ENCODE peak calls at places on chromosomes 5 and 9, in six cellular contexts. J, H, L, S, Q and Z are unnamed samples. For H3K4me1, the result is how much of the 10 kb centered on the place peaks cover.

GRCh38 chr5:90144625-90145327 is 264.8 kb downstream of the CETN3 start:
- DNase-seq in H (no peak), J (peak), Q (no peak), S (no peak), L (no peak), Z (no peak)

GRCh38 chr5:100505984-100506670 is 29.0 kb upstream of the FAM174A start:
- DNase-seq in H (no peak), S (no peak), J (peak), L (no peak), Q (no peak), Z (no peak)

GRCh38 chr5:12332480-12332879 is 428.2 kb upstream of the CTNND2 start:
- DNase-seq in S (no peak), J (no peak), H (peak), Q (no peak), L (no peak), Z (no peak)

GRCh38 chr9:4084440-4084818 is 215.4 kb downstream of the GLIS3 start:
- DNase-seq in Q (peak), J (no peak), S (no peak), L (peak), H (no peak), Z (peak)

GRCh38 chr9:2243666-2244555 is 228.8 kb downstream of the SMARCA2 start:
- DNase-seq in H (no peak), J (peak), Q (no peak), S (no peak), L (no peak), Z (no peak)

GRCh38 chr5:17019324-17019723 is 83.2 kb upstream of the MYO10 start:
- DNase-seq in J (no peak), L (no peak), Q (no peak), H (no peak), S (no peak), Z (no peak)

GRCh38 chr9:133449760-133450159 is 10.0 kb upstream of the CACFD1 start:
- DNase-seq in J (peak), L (no peak), H (no peak), Q (no peak), S (peak), Z (peak)

GRCh38 chr9:120402741-120403542 is 177.0 kb downstream of the CDK5RAP2 start:
- DNase-seq in Q (no peak), H (no peak), S (no peak), J (peak), L (no peak), Z (no peak)

GRCh38 chr5:172490739-172491461 is 36.6 kb upstream of the SH3PXD2B start:
- DNase-seq in Q (peak), S (no peak), H (no peak), J (no peak), L (no peak), Z (no peak)

GRCh38 chr9:80699551-80699998 is 989.8 kb downstream of the TLE1 start:
- DNase-seq in Q (no peak), L (no peak), S (no peak), J (peak), H (peak), Z (no peak)

GRCh38 chr9:88464851-88465250 is 70.1 kb upstream of the NXNL2 start:
- DNase-seq in Q (no peak), L (no peak), S (no peak), H (no peak), J (peak), Z (no peak)

GRCh38 chr9:123348317-123348992 is 7.5 kb upstream of the CRB2 start:
- DNase-seq in L (no peak), Q (no peak), H (no peak), S (no peak), J (no peak), Z (no peak)

GRCh38 chr9:126697350-126697749 is 83.6 kb downstream of the LMX1B start:
- DNase-seq in H (no peak), S (no peak), J (no peak), L (no peak), Q (no peak), Z (no peak)

GRCh38 chr5:141349917-141350619 is at the start of gene PCDHGB1:
- DNase-seq in L (peak), H (peak), S (no peak), Q (peak), J (no peak), Z (peak)

GRCh38 chr5:110478899-110479298 is 247.6 kb downstream of the TMEM232 start:
- DNase-seq in J (peak), L (no peak), S (no peak), Q (no peak), H (no peak), Z (no peak)

GRCh38 chr5:73268826-73269225 is 95.8 kb downstream of the TMEM174 start:
- DNase-seq in S (no peak), Q (no peak), H (no peak), J (no peak), L (no peak), Z (no peak)

GRCh38 chr9:96121162-96121561 is 180.8 kb downstream of the HSD17B3 start:
- DNase-seq in J (no peak), L (no peak), S (no peak), H (no peak), Q (no peak), Z (no peak)

GRCh38 chr5:12413585-12413984 is 509.3 kb upstream of the CTNND2 start:
- DNase-seq in S (no peak), H (peak), J (no peak), L (no peak), Q (no peak), Z (no peak)

GRCh38 chr9:114184071-114184470 is 28.7 kb downstream of the COL27A1 start:
- DNase-seq in J (peak), Q (peak), S (no peak), H (no peak), L (no peak), Z (no peak)

GRCh38 chr9:1005043-1005667 is 28.7 kb downstream of the DMRT3 start:
- DNase-seq in H (peak), Q (no peak), S (no peak), J (peak), L (peak), Z (peak)

GRCh38 chr5:81750308-81751008 is 439 bp downstream of the SSBP2 start:
- DNase-seq in L (no peak), H (peak), Q (no peak), J (no peak), S (peak), Z (no peak)

GRCh38 chr9:136052433-136052880 is 42.6 kb downstream of the NACC2 start:
- DNase-seq in S (peak), L (no peak), Q (no peak), H (peak), J (peak), Z (no peak)

GRCh38 chr5:150179221-150179620 is 10.6 kb upstream of the SLC6A7 start:
- DNase-seq in Q (no peak), L (no peak), J (no peak), S (no peak), H (no peak), Z (no peak)

GRCh38 chr5:88881566-88881965 is 1.4 kb downstream of the MEF2C start:
- DNase-seq in S (no peak), L (peak), J (peak), H (no peak), Q (no peak), Z (no peak)

GRCh38 chr9:122370869-122371467 is at the start of gene PTGS1:
- DNase-seq in H (peak), J (no peak), Q (peak), L (peak), S (peak), Z (peak)

GRCh38 chr9:8904971-8905370 is 1105.4 kb upstream of the DMAC1 start:
- DNase-seq in H (no peak), L (no peak), Q (no peak), J (no peak), S (no peak), Z (no peak)

GRCh38 chr5:52922384-52922783 is 66.8 kb upstream of the ITGA2 start:
- DNase-seq in J (peak), S (no peak), H (peak), L (no peak), Q (no peak), Z (no peak)

GRCh38 chr5:169889572-169889971 is 90.7 kb downstream of the INSYN2B start:
- DNase-seq in J (no peak), Q (no peak), L (no peak), H (no peak), S (no peak), Z (no peak)

GRCh38 chr9:115289757-115290208 is 171.8 kb upstream of the TNC start:
- DNase-seq in L (peak), Q (no peak), H (no peak), S (no peak), J (no peak), Z (no peak)

GRCh38 chr9:130681769-130682489 is 11.7 kb upstream of the EXOSC2 start:
- DNase-seq in Q (no peak), S (no peak), J (no peak), H (peak), L (no peak), Z (peak)

GRCh38 chr9:127336708-127337352 is 60.1 kb upstream of the SLC2A8 start:
- DNase-seq in Q (peak), H (no peak), L (peak), S (peak), J (peak), Z (peak)

GRCh38 chr5:140114341-140115185 is 654 bp downstream of the PURA start:
- DNase-seq in L (peak), H (peak), J (peak), S (peak), Q (peak), Z (peak)

GRCh38 chr5:172319708-172320441 is 36.3 kb upstream of the UBTD2 start:
- DNase-seq in S (no peak), Q (no peak), H (no peak), J (no peak), L (no peak), Z (no peak)

GRCh38 chr9:83027153-83027867 is 35.6 kb downstream of the RASEF start:
- DNase-seq in J (peak), Q (no peak), H (no peak), L (no peak), S (no peak), Z (no peak)

GRCh38 chr9:91896513-91897121 is 53.4 kb downstream of the ROR2 start:
- DNase-seq in Q (peak), H (no peak), S (peak), L (peak), J (no peak), Z (no peak)

GRCh38 chr5:75465480-75465879 is 45.9 kb downstream of the CERT1 start:
- DNase-seq in J (no peak), S (no peak), L (peak), H (no peak), Q (peak), Z (no peak)

GRCh38 chr9:72349911-72350310 is 15.1 kb downstream of the ZFAND5 start:
- DNase-seq in S (no peak), L (no peak), J (no peak), Q (no peak), H (no peak), Z (no peak)

GRCh38 chr9:133139246-133140173 is 18.5 kb upstream of the RALGDS start:
- DNase-seq in S (no peak), Q (no peak), H (no peak), L (no peak), J (no peak), Z (no peak)

DNA sequence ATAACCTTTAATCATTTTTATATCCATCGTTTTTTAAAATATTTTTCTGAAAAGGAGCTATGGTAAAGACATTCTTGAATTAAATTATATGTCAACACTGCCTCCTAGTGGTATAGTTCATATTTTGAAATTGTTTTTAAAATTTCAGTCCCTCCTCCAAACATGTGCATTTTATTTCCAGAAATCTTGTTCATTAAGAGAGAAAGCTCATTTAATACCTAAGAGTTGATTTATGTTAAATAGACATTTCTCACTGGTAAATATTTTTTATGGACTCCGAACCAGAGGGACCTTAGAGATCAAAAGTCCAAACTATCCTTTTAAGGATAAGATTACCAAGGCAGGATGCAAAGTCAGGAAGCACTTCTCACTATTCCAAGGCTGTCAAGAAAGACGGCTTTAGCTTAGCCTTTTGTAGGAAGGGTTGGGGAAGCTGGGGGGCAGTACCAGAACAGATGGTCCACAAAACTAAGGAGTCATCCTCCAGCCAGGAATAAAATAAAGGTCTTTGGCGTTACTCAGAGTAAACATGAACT is 21.6 kb downstream of the BHMT start:
- DNase-seq in S (no peak), L (no peak), H (peak), Q (no peak), J (peak), Z (no peak)
- TF ChIP-seq CTCF in S (no peak), L (peak), H (no peak), Q (no peak), J (peak), Z (no peak)

GRCh38 chr5:121968910-121969607 is 7.3 kb downstream of the SRFBP1 start:
- DNase-seq in S (no peak), Q (no peak), H (no peak), L (no peak), J (peak), Z (no peak)
- H3K4me1 ChIP-seq in S (under half), Q (under half), H (under half), L (under half), J (under half), Z (under half)

GRCh38 chr9:77014597-77015263 is 4.7 kb upstream of the FOXB2 start:
- DNase-seq in L (no peak), J (no peak), Q (no peak), S (no peak), H (peak), Z (no peak)
- TF ChIP-seq CTCF in L (no peak), J (peak), Q (no peak), S (no peak), H (peak), Z (no peak)

GRCh38 chr5:129496410-129496809 is 36.3 kb downstream of the ADAMTS19 start:
- DNase-seq in J (no peak), H (no peak), L (peak), S (no peak), Q (no peak), Z (no peak)
- H3K4me1 ChIP-seq in J (under half), H (under half), L (under half), S (under half), Q (under half), Z (under half)

DNA sequence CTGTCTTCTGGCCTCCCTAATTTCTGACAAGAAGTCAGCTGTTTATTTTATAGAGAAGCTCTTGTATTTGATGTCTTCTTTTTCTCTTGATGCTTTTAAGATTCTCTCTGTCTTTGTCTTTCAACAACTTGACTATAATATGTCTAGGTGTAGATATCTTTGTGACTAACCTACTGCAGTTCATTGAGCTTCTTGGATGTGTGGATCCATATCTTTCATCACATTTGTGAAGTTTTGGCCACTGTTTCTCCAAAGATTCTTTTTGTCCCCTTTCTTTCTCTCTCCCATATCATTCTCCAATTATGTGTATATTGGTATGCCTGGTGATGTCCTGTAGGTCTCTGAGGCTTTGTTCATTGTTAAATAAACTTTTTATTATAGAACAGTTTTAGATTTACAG is 16.7 kb downstream of the SPEF2 start:
- DNase-seq in J (no peak), Q (no peak), L (no peak), S (no peak), H (no peak), Z (no peak)
- TF ChIP-seq CTCF in J (no peak), Q (no peak), L (no peak), S (no peak), H (no peak), Z (no peak)

GRCh38 chr5:119311688-119312087 is 44.1 kb upstream of the TNFAIP8 start:
- DNase-seq in S (no peak), J (no peak), Q (no peak), H (no peak), L (no peak), Z (no peak)

GRCh38 chr5:119302916-119303897 is 52.6 kb upstream of the TNFAIP8 start:
- DNase-seq in L (peak), J (peak), Q (no peak), H (no peak), S (no peak), Z (no peak)

GRCh38 chr5:119309290-119309818 is 46.5 kb upstream of the TNFAIP8 start:
- DNase-seq in L (no peak), S (no peak), H (no peak), Q (no peak), J (no peak), Z (no peak)

GRCh38 chr5:119304439-119304838 is 51.4 kb upstream of the TNFAIP8 start:
- DNase-seq in J (no peak), H (no peak), Q (no peak), S (no peak), L (no peak), Z (no peak)

DNA sequence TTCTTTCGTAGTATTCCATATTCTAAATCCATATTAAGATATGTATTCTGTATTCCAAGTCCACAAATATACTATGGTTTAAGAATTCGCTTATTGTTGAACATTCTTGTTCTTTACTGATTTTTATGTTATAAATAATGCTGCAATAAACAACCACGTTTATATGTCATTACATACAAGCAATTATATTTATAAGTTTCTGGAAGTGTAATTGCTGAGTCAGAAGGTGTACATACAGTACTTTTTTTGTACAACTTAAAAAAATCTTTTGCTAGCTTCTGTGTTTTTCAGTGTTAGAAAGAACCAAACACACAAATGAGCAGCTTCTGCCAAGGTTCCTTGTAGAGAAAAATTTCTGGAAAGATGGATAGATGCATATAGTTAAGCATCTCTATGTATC is 48.6 kb upstream of the TNFAIP8 start:
- DNase-seq in L (no peak), Q (no peak), S (no peak), J (no peak), H (no peak), Z (no peak)
- H3K4me1 ChIP-seq in L (under half), Q (under half), S (half or more), J (under half), H (under half), Z (under half)

GRCh38 chr5:10201223-10201868 is 48.3 kb downstream of the ATPSCKMT start:
- DNase-seq in Q (no peak), L (no peak), H (peak), S (no peak), J (no peak), Z (no peak)
- TF ChIP-seq CTCF in Q (peak), L (peak), H (peak), S (no peak), J (peak), Z (no peak)

GRCh38 chr5:124451721-124452383 is 294.6 kb downstream of the ZNF608 start:
- DNase-seq in S (no peak), L (peak), H (no peak), Q (peak), J (no peak), Z (no peak)

GRCh38 chr5:124445220-124445619 is 301.2 kb downstream of the ZNF608 start:
- DNase-seq in H (no peak), Q (no peak), J (no peak), L (no peak), S (no peak), Z (no peak)

GRCh38 chr5:124440471-124440870 is 306.0 kb downstream of the ZNF608 start:
- DNase-seq in L (no peak), J (no peak), Q (no peak), H (no peak), S (no peak), Z (no peak)

GRCh38 chr5:124444147-124444775 is 302.2 kb downstream of the ZNF608 start:
- DNase-seq in Q (peak), L (peak), H (no peak), J (no peak), S (no peak), Z (no peak)

GRCh38 chr5:124446125-124446524 is 300.3 kb downstream of the ZNF608 start:
- DNase-seq in S (no peak), H (no peak), J (no peak), Q (no peak), L (no peak), Z (no peak)
- H3K4me1 ChIP-seq in S (under half), H (under half), J (under half), Q (under half), L (under half), Z (under half)